ENCODE peak calls at places on chromosome 1, in four cellular contexts. R is stomach, Y is H1, Q is Panc1. K is an unnamed sample. For H3K4me1, the result is how much of the 10 kb centered on the place peaks cover.

GRCh38 chr1:108877324-108877812 is 583 bp downstream of the GPSM2 start:
- DNase-seq in R (no peak), Y (no peak), Q (no peak), K (no peak)

GRCh38 chr1:156551066-156551643 is 21.2 kb downstream of the IQGAP3 start:
- DNase-seq in R (no peak), Y (no peak), Q (no peak), K (no peak)

GRCh38 chr1:14499312-14500040 is 99.0 kb upstream of the KAZN start:
- DNase-seq in R (no peak), Y (no peak), Q (no peak), K (peak)

GRCh38 chr1:171257207-171258052 is 9.1 kb downstream of the FMO1 start:
- DNase-seq in R (peak), Y (no peak), Q (no peak), K (no peak)

GRCh38 chr1:209808059-209808494 is 2.1 kb upstream of the IRF6 start:
- DNase-seq in R (no peak), Y (no peak), Q (no peak), K (no peak)

GRCh38 chr1:53073899-53074311 is 11.9 kb downstream of the PODN start:
- DNase-seq in R (peak), Y (no peak), Q (no peak), K (no peak)

GRCh38 chr1:157073944-157074685 is 25.5 kb downstream of the ETV3L start:
- DNase-seq in R (peak), Y (peak), Q (no peak), K (no peak)

GRCh38 chr1:151820940-151821339 is 10.7 kb downstream of the RORC start:
- DNase-seq in R (peak), Y (no peak), Q (no peak), K (no peak)

GRCh38 chr1:226892534-226892895 is 22.1 kb downstream of the PSEN2 start:
- DNase-seq in R (no peak), Y (no peak), Q (no peak), K (no peak)

GRCh38 chr1:63877816-63878215 is 104.0 kb downstream of the ROR1 start:
- DNase-seq in R (no peak), Y (no peak), Q (no peak), K (no peak)

GRCh38 chr1:71350805-71351204 is 270.0 kb upstream of the ZRANB2 start:
- DNase-seq in R (no peak), Y (no peak), Q (no peak), K (no peak)

DNA sequence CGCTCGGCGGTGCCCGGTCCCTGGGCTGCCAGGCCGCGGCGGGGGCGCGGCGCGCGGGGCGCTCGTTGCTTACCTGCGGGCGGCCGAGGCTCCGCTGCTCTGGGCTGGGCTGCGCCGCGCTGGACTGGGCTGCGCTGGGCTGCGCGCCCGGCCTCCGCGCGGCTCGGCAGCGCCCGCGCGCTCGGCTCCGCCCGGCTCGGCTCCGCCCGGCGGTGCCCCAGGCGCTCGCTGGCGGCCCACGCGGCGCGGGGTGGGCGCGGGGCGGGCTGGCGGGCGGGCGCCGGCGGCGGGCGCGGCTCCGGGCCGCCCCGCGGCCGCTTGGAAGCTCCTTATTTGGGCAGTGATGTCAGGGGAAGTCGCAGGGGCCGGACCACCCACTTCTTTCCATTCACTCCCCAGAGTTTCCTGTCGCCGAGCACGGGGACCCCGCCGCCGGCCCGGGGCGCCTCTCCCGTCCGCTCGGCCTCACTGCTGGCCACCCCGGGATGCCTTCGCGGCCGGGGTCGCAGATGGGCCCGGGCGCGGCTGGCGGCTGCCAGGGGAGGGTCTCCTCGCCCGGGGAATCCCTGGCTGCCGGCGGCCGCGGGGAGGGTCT is 177.7 kb upstream of the EDN2 start:
- DNase-seq in R (peak), Y (peak), Q (no peak), K (no peak)
- H3K4me1 ChIP-seq in R (under half), Y (under half), Q (under half), K (under half)

GRCh38 chr1:10665930-10666850 is 130.3 kb downstream of the CASZ1 start:
- DNase-seq in R (peak), Y (no peak), Q (no peak), K (no peak)
- TF ChIP-seq POLR2AphosphoS5 in R (peak), Y (no peak), Q (no peak), K (no peak)

DNA sequence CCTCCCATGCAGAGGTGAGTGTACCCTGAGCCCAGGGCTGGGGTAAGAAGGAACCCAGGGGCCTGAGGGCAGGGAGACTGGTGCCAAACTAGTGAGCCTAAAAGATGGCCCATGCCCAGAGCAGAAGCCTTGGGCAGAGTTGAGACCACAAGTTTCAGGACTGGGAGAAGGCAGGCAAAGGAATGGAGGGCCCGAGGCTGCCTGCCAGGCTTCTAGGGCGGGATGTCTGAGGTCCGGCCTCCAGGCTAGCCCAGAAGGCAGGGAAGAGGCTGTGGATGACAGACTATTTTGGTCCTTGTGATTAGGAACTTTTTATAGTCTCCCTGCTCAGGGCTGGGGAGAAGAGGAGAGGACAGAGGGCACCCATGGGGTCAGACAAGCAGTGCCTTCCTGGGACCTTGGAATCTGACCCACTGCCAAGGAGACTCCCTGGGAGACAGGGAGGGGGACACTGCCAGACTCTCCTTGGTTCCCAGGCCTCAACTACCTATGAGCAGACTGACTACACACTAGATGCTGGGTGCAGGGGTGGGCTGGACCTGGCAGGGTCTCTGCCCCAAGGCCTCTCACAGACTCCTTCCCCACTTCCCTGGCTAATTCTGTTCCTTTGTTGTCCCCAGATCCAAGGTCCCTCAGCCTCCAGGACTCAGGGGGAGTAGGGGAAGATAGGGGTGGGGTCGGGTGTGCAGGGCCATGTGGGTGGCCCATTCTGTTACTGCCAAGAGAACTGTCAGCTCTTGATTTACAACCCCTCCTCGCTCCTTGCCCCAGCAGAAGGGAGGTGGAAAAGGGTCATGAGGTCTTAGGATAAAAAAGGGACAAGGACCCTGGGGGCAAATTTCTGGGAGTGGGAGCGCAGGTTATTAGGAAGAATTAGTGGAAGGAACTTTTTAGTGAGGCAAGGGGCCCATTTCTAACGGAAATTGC is 497 bp downstream of the FAM110D start:
- DNase-seq in R (no peak), Y (no peak), Q (no peak), K (no peak)
- H3K4me1 ChIP-seq in R (under half), Y (under half), Q (under half), K (under half)

GRCh38 chr1:153609585-153609907 is 3.4 kb downstream of the S100A16 start:
- DNase-seq in R (no peak), Y (no peak), Q (no peak), K (no peak)

GRCh38 chr1:153611024-153611352 is 1.9 kb downstream of the S100A16 start:
- DNase-seq in R (no peak), Y (no peak), Q (no peak), K (no peak)

GRCh38 chr1:153611356-153611755 is 1.6 kb downstream of the S100A16 start:
- DNase-seq in R (no peak), Y (no peak), Q (no peak), K (no peak)

GRCh38 chr1:153608742-153609584 is 4.0 kb downstream of the S100A16 start:
- DNase-seq in R (peak), Y (peak), Q (peak), K (peak)

GRCh38 chr1:153610334-153611023 is 2.5 kb downstream of the S100A16 start:
- DNase-seq in R (no peak), Y (no peak), Q (no peak), K (no peak)
- TF ChIP-seq POLR2AphosphoS5 in R (no peak), Y (no peak), Q (no peak), K (no peak)

GRCh38 chr1:26529655-26530539 is at the start of gene RPS6KA1:
- DNase-seq in R (peak), Y (peak), Q (no peak), K (peak)
- H3K4me1 ChIP-seq in R (half or more), Y (under half), Q (under half), K (under half)

DNA sequence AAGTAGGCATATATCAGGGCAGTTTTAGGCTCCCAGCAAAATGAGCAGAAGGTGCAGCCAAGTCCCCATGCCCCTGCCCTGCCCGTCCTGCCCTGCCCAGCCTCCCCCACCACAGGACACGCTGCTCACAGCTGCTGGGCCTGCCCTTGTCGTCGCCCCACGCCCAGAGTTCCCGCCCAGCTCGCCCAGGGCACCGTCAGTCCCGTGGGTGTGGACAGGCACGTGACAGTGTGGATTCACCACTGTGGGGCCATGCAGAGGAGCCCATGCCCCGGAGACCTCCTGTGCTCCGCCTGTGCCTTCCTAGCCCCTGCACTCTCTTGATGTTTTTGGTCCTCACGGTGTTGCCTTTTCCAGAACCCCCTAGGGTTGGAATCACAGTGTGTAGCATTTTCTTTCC is 7.0 kb downstream of the FAAP20 start:
- DNase-seq in R (no peak), Y (no peak), Q (no peak), K (no peak)
- TF ChIP-seq POLR2AphosphoS5 in R (no peak), Y (no peak), Q (no peak), K (no peak)

GRCh38 chr1:93694833-93695232 is 13.2 kb upstream of the BCAR3 start:
- DNase-seq in R (no peak), Y (no peak), Q (no peak), K (no peak)

GRCh38 chr1:93698351-93699112 is 16.9 kb upstream of the BCAR3 start:
- DNase-seq in R (no peak), Y (no peak), Q (no peak), K (no peak)

GRCh38 chr1:93692983-93693591 is 11.4 kb upstream of the BCAR3 start:
- DNase-seq in R (no peak), Y (no peak), Q (peak), K (no peak)

GRCh38 chr1:93694039-93694438 is 12.4 kb upstream of the BCAR3 start:
- DNase-seq in R (no peak), Y (no peak), Q (no peak), K (no peak)

GRCh38 chr1:93695411-93696005 is 13.9 kb upstream of the BCAR3 start:
- DNase-seq in R (no peak), Y (no peak), Q (no peak), K (no peak)
- H3K4me1 ChIP-seq in R (under half), Y (under half), Q (under half), K (under half)

GRCh38 chr1:183822081-183822611 is 17.2 kb downstream of the RGL1 start:
- DNase-seq in R (no peak), Y (no peak), Q (no peak), K (no peak)
- TF ChIP-seq POLR2AphosphoS5 in R (peak), Y (no peak), Q (no peak), K (no peak)

DNA sequence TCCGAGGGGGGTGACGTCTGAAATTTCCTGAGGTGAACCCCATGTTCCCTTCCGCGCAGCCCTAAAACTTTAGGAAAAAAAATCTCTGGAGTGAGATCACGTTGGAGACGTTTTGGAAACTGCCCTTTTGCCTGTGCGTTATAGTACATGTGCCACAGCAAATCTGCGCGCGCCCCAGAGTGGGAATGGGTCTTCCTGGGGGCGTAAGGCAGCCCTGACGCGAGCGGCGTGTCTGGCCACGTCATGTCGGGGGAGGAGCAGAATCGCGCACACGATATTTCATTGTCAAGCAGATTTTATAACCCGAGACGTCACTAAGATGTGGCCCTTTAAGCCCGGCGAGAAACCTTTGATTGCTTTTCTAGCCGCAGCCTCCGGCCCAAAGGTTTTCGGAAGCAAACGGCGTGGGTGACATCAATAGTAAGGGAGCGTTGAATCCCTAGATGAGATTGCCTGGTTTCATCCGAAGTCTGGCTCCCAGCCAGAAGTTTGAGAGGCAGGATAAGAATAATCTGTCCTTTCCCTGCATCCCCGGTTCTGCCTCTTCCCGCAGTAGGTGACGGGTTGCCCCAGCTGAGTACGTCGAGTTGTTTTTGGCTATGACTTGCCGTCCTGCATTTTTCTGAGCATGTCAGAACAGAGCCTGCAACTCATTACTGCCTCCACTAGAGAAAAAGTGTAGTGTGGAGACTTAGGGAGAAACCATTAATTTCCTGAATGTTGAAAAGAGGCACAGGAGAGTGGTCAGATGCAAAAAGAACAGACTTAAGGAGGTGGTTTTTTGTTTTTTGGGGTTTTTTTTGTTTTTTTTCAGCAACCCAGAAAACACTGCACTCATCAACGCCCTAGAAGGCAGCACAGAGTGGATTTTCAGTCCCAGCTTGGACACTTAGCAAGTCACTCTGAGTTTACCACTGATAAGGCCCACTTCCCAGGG is 800 bp upstream of the PMVK start:
- DNase-seq in R (peak), Y (peak), Q (peak), K (no peak)
- H3K4me1 ChIP-seq in R (half or more), Y (under half), Q (under half), K (half or more)

DNA sequence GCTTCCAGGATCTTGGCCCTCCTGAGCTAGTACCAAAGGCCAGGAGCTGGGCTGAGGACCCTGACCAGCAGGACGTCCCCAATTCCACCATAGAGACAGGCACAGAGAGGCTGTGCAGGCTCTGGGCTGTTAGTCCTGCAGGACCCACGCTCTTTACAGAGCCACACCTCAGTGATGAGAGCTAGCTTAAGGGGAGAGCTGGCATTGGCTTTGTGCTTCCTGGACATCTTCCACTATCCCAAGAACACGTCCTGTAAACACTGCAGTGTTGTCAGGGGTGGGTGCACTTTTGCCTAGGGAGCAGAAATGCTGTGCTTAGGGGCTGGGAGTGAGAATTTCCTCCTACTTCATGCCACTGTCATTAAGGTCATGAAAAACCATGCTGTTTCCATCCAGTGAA is 91.7 kb upstream of the EDN2 start:
- DNase-seq in R (peak), Y (no peak), Q (no peak), K (peak)
- TF ChIP-seq POLR2AphosphoS5 in R (no peak), Y (no peak), Q (no peak), K (no peak)

K was measured in vagina.